ENCODE peak calls at places on chromosomes 11 and 22, in ten cellular contexts. M is GM19239, S is HuH-7, V is endodermal cell, N is Ammon's horn, J is NCI-H1436, X is caudate nucleus, F is T-helper 1 cell, K is aorta, C is GM23248. H is an unnamed sample.

GRCh38 chr11:108135845-108136599 is 14.7 kb downstream of the ACAT1 start:
- DNase-seq in N (no peak), V (no peak), F (no peak), K (no peak), S (no peak), J (no peak), C (peak; percentile 56), M (no peak), X (no peak), H (no peak)

GRCh38 chr11:118834428-118835028 is 43.6 kb upstream of the DDX6 start:
- DNase-seq in C (peak; percentile 45), M (no peak), F (no peak), X (no peak), K (no peak), S (no peak), N (peak; percentile 56), V (no peak), J (no peak), H (no peak)

GRCh38 chr22:45254789-45255261 is 14.1 kb upstream of the KIAA0930 start:
- DNase-seq in J (no peak), V (no peak), X (no peak), N (no peak), M (no peak), F (no peak), C (no peak), K (no peak), S (no peak), H (no peak)

GRCh38 chr11:47104337-47104950 is 72.2 kb downstream of the ARFGAP2 start:
- DNase-seq in N (peak; percentile 65), S (peak; percentile 28), V (peak; percentile 71), M (no peak), F (no peak), X (no peak), K (no peak), J (no peak), C (peak; percentile 56), H (no peak)

GRCh38 chr11:105937738-105938137 is 84.3 kb downstream of the MSANTD4 start:
- DNase-seq in F (no peak), J (no peak), C (peak; percentile 2), X (no peak), V (no peak), N (peak; percentile 65), M (no peak), K (no peak), S (no peak), H (no peak)

GRCh38 chr22:17939579-17939978 is 84.8 kb downstream of the MICAL3 start:
- DNase-seq in V (no peak), C (no peak), J (no peak), K (no peak), X (no peak), S (no peak), M (no peak), F (no peak), N (no peak), H (no peak)

GRCh38 chr11:108775324-108775723 is 110.5 kb downstream of the DDX10 start:
- DNase-seq in M (no peak), X (no peak), V (no peak), K (no peak), C (no peak), J (no peak), S (no peak), F (no peak), N (no peak), H (no peak)

GRCh38 chr11:83063073-83063754 is 8.5 kb downstream of the RAB30 start:
- DNase-seq in V (no peak), F (no peak), S (no peak), J (no peak), C (peak; percentile 68), N (peak; percentile 7), X (no peak), K (no peak), M (no peak), H (no peak)

GRCh38 chr22:35887296-35887875 is 141.2 kb downstream of the RBFOX2 start:
- DNase-seq in S (no peak), M (no peak), X (no peak), J (no peak), N (no peak), F (no peak), K (no peak), V (no peak), C (no peak), H (no peak)

H was measured in ovary.